ENCODE peak calls at places on chromosome 6, in seven cellular contexts. A is stimulated activated CD8-positive, alpha-beta memory T cell treated with anti-CD3 and anti-CD28 coated beads, Interleukin-15, amount 100 ng/mL, for 24 hours; F is EH; T is astrocyte of the spinal cord; Y is lower lobe of right lung; L is cerebellar cortex; O is activated T-cell treated with anti-CD3 and anti-CD28 coated beads for 4 hours. G is an unnamed sample.

GRCh38 chr6:13911337-13911736 is 13.4 kb upstream of the RNF182 start:
- DNase-seq in Y (no peak), O (no peak), A (no peak), T (no peak), F (no peak), L (no peak), G (no peak)

GRCh38 chr6:111580826-111581505 is 24.7 kb downstream of the TRAF3IP2 start:
- DNase-seq in A (no peak), T (no peak), F (peak; percentile 24), Y (no peak), L (peak; percentile 59), O (no peak), G (peak; percentile 32)

GRCh38 chr6:81734081-81734480 is 18.4 kb downstream of the TENT5A start:
- DNase-seq in F (no peak), L (no peak), O (no peak), T (no peak), A (no peak), Y (no peak), G (no peak)

GRCh38 chr6:33816911-33817310 is 13.1 kb upstream of the MLN start:
- DNase-seq in F (no peak), O (no peak), A (no peak), L (no peak), Y (peak; percentile 21), T (no peak), G (no peak)

GRCh38 chr6:167141667-167142432 is 15.9 kb downstream of the GPR31 start:
- DNase-seq in O (no peak), L (peak; percentile 19), Y (peak; percentile 67), F (no peak), A (no peak), T (peak; percentile 15), G (peak; percentile 78)

GRCh38 chr6:113622254-113622653 is 234.9 kb upstream of the MARCKS start:
- DNase-seq in F (no peak), T (no peak), A (no peak), Y (no peak), O (no peak), L (no peak), G (peak; percentile 45)

GRCh38 chr6:73088138-73088813 is 137.0 kb downstream of the KHDC1L start:
- DNase-seq in F (no peak), L (no peak), O (no peak), Y (no peak), T (no peak), A (no peak), G (no peak)

GRCh38 chr6:121247386-121247785 is 86.9 kb downstream of the TBC1D32 start:
- DNase-seq in L (no peak), Y (no peak), O (no peak), T (peak; percentile 71), F (peak; percentile 40), A (no peak), G (no peak)

GRCh38 chr6:158879180-158879579 is 60.0 kb upstream of the EZR start:
- DNase-seq in Y (no peak), O (no peak), F (peak; percentile 67), A (no peak), T (peak; percentile 37), L (no peak), G (peak; percentile 38)

GRCh38 chr6:106475280-106475679 is 114.8 kb downstream of the CRYBG1 start:
- DNase-seq in O (no peak), T (no peak), A (no peak), L (no peak), Y (no peak), F (no peak), G (peak; percentile 70)

GRCh38 chr6:151958332-151958731 is 150.8 kb downstream of the ESR1 start:
- DNase-seq in F (peak; percentile 86), Y (no peak), T (peak; percentile 62), L (no peak), A (no peak), O (no peak), G (no peak)

GRCh38 chr6:45163952-45164766 is 164.0 kb upstream of the RUNX2 start:
- DNase-seq in O (no peak), A (no peak), Y (no peak), T (no peak), F (no peak), L (no peak), G (no peak)

GRCh38 chr6:42428326-42429041 is 23.2 kb downstream of the TRERF1 start:
- DNase-seq in O (peak; percentile 44), L (no peak), F (peak; percentile 81), T (no peak), Y (no peak), A (no peak), G (no peak)

GRCh38 chr6:18262812-18263560 is 1.3 kb downstream of the DEK start:
- DNase-seq in F (peak; percentile 28), T (peak; percentile 39), Y (no peak), O (peak; percentile 25), L (peak; percentile 18), A (no peak), G (peak; percentile 61)

GRCh38 chr6:20620043-20620442 is 85.8 kb downstream of the CDKAL1 start:
- DNase-seq in T (no peak), Y (no peak), L (no peak), O (no peak), F (peak; percentile 56), A (no peak), G (no peak)

GRCh38 chr6:14038636-14039035 is 78.9 kb upstream of the CD83 start:
- DNase-seq in O (no peak), A (no peak), F (no peak), Y (no peak), L (no peak), T (peak; percentile 47), G (peak; percentile 65)

GRCh38 chr6:119557239-119557638 is 207.7 kb upstream of the MAN1A1 start:
- DNase-seq in A (no peak), T (no peak), F (no peak), L (no peak), Y (no peak), O (no peak), G (no peak)

GRCh38 chr6:98574991-98575390 is 259.4 kb upstream of the POU3F2 start:
- DNase-seq in T (no peak), F (no peak), Y (no peak), O (no peak), A (no peak), L (no peak), G (no peak)

GRCh38 chr6:108568101-108568500 is 7.4 kb downstream of the FOXO3 start:
- DNase-seq in O (no peak), L (no peak), T (no peak), Y (no peak), A (no peak), F (no peak), G (no peak)